ENCODE peak calls at places on chromosomes 6 and 20, in four cellular contexts. Y is AG08396, H is GM13977, K is stomach. P is an unnamed sample.

GRCh38 chr6:118042855-118043254 is 135.8 kb downstream of the SLC35F1 start:
- DNase-seq in Y (no peak), K (no peak), H (no peak), P (peak)

GRCh38 chr20:4973330-4974097 is 27.8 kb downstream of the SLC23A2 start:
- DNase-seq in H (peak), Y (peak), K (peak), P (peak)

GRCh38 chr6:166683477-166683876 is 56.4 kb upstream of the RPS6KA2 start:
- DNase-seq in H (no peak), K (no peak), Y (peak), P (no peak)

GRCh38 chr20:64165866-64166600 is 1.8 kb downstream of the MYT1 start:
- DNase-seq in Y (no peak), K (no peak), H (no peak), P (no peak)

GRCh38 chr6:161486326-161486725 is 212.5 kb upstream of the AGPAT4 start:
- DNase-seq in Y (no peak), K (no peak), H (no peak), P (no peak)

GRCh38 chr20:57650266-57650665 is 30.0 kb upstream of the ZBP1 start:
- DNase-seq in H (no peak), Y (peak), K (no peak), P (no peak)

GRCh38 chr6:102907181-102907580 is 1513.7 kb downstream of the GRIK2 start:
- DNase-seq in K (no peak), Y (no peak), H (no peak), P (no peak)

GRCh38 chr6:73519943-73520687 is 717 bp downstream of the EEF1A1 start:
- DNase-seq in Y (peak), K (peak), H (peak), P (peak)

GRCh38 chr20:63639093-63639860 is 12.4 kb upstream of the GMEB2 start:
- DNase-seq in H (no peak), K (peak), Y (no peak), P (peak)

GRCh38 chr6:36033935-36034334 is 6.3 kb downstream of the MAPK14 start:
- DNase-seq in H (no peak), Y (no peak), K (no peak), P (peak)

GRCh38 chr20:53917145-53918009 is 153.0 kb downstream of the BCAS1 start:
- DNase-seq in Y (no peak), H (peak), K (peak), P (no peak)

GRCh38 chr20:49594143-49594928 is 26.4 kb upstream of the PTGIS start:
- DNase-seq in Y (peak), H (no peak), K (peak), P (peak)

GRCh38 chr20:55166063-55166462 is 690.7 kb downstream of the DOK5 start:
- DNase-seq in K (no peak), H (no peak), Y (no peak), P (no peak)

GRCh38 chr6:145026267-145026679 is 709.0 kb downstream of the EPM2A start:
- DNase-seq in Y (no peak), H (no peak), K (no peak), P (no peak)

GRCh38 chr20:48957521-48957920 is 36.0 kb downstream of the ARFGEF2 start:
- DNase-seq in H (no peak), Y (no peak), K (no peak), P (no peak)

GRCh38 chr6:75210885-75211739 is 5.3 kb upstream of the COL12A1 start:
- DNase-seq in Y (no peak), K (peak), H (peak), P (peak)

GRCh38 chr6:53888931-53889330 is 94.1 kb downstream of the LRRC1 start:
- DNase-seq in H (no peak), K (no peak), Y (no peak), P (no peak)

GRCh38 chr6:136738178-136739057 is 53.9 kb downstream of the MAP3K5 start:
- DNase-seq in Y (no peak), H (no peak), K (no peak), P (no peak)

GRCh38 chr6:109428889-109429477 is 11.4 kb downstream of the PPIL6 start:
- DNase-seq in H (no peak), Y (no peak), K (no peak), P (no peak)

GRCh38 chr6:111663692-111664564 is 58.2 kb upstream of the TRAF3IP2 start:
- DNase-seq in H (no peak), Y (no peak), K (no peak), P (no peak)

GRCh38 chr6:121515615-121516265 is 80.3 kb downstream of the GJA1 start:
- DNase-seq in Y (no peak), K (no peak), H (no peak), P (no peak)

GRCh38 chr6:64330694-64331309 is 695.2 kb downstream of the PHF3 start:
- DNase-seq in K (peak), H (no peak), Y (no peak), P (peak)

GRCh38 chr6:64860203-64860602 is 846.8 kb downstream of the EYS start:
- DNase-seq in K (no peak), H (no peak), Y (no peak), P (no peak)

GRCh38 chr6:3608159-3608558 is 143.4 kb downstream of the PXDC1 start:
- DNase-seq in K (no peak), Y (no peak), H (no peak), P (no peak)

GRCh38 chr20:26208296-26209091 is 511.8 kb upstream of the ZNF337 start:
- DNase-seq in K (no peak), Y (peak), H (peak), P (no peak)

GRCh38 chr20:59013031-59013951 is 5.9 kb upstream of the TUBB1 start:
- DNase-seq in H (no peak), K (peak), Y (no peak), P (no peak)

GRCh38 chr20:20637998-20638397 is 74.4 kb downstream of the RALGAPA2 start:
- DNase-seq in Y (no peak), K (no peak), H (no peak), P (no peak)

GRCh38 chr20:44407402-44408184 is 52.1 kb downstream of the HNF4A start:
- DNase-seq in K (peak), Y (no peak), H (no peak), P (peak)

GRCh38 chr20:7272512-7272911 is 505.0 kb downstream of the BMP2 start:
- DNase-seq in K (no peak), H (no peak), Y (no peak), P (no peak)

GRCh38 chr6:9140861-9141534 is 705.7 kb upstream of the SLC35B3 start:
- DNase-seq in K (no peak), Y (no peak), H (no peak), P (no peak)

GRCh38 chr20:57175397-57176010 is 90.9 kb downstream of the BMP7 start:
- DNase-seq in H (peak), Y (no peak), K (no peak), P (no peak)

GRCh38 chr6:119140471-119141165 is 62.2 kb upstream of the FAM184A start:
- DNase-seq in K (no peak), Y (no peak), H (no peak), P (no peak)

GRCh38 chr20:37598611-37599342 is 71.1 kb upstream of the BLCAP start:
- DNase-seq in K (no peak), H (no peak), Y (no peak), P (no peak)

GRCh38 chr6:30826961-30827342 is 57.4 kb upstream of the DDR1 start:
- DNase-seq in H (no peak), K (peak), Y (no peak), P (no peak)